ENCODE peak calls at places on chromosomes 5 and 9, in seven cellular contexts. G is WTC11; R is body of pancreas; P is ovary; Y is CD4-positive, alpha-beta T cell; W is Calu3; T is IMR-90. M is an unnamed sample.

GRCh38 chr9:99075246-99075912 is 29.5 kb upstream of the TGFBR1 start:
- DNase-seq in G (no peak), R (no peak), P (no peak), Y (no peak), W (no peak), T (peak), M (no peak)

GRCh38 chr5:124460000-124460399 is 286.4 kb downstream of the ZNF608 start:
- DNase-seq in G (no peak), R (no peak), P (peak), Y (no peak), W (no peak), T (no peak), M (no peak)

GRCh38 chr5:102262688-102263087 is 33.4 kb downstream of the SLCO4C1 start:
- DNase-seq in G (no peak), R (no peak), P (no peak), Y (no peak), W (no peak), T (no peak), M (no peak)

GRCh38 chr5:34547300-34548085 is 108.6 kb upstream of the RAI14 start:
- DNase-seq in G (no peak), R (no peak), P (no peak), Y (no peak), W (no peak), T (no peak), M (no peak)

GRCh38 chr5:167381457-167381856 is 910.0 kb upstream of the WWC1 start:
- DNase-seq in G (no peak), R (no peak), P (no peak), Y (no peak), W (no peak), T (no peak), M (no peak)

GRCh38 chr9:68706579-68707201 is 1.6 kb downstream of the PIP5K1B start:
- DNase-seq in G (no peak), R (no peak), P (no peak), Y (no peak), W (no peak), T (no peak), M (no peak)

GRCh38 chr5:77791356-77791755 is 15.2 kb upstream of the TBCA start:
- DNase-seq in G (no peak), R (no peak), P (no peak), Y (no peak), W (no peak), T (no peak), M (no peak)

GRCh38 chr9:69549310-69550202 is 122.6 kb downstream of the APBA1 start:
- DNase-seq in G (no peak), R (no peak), P (no peak), Y (no peak), W (peak), T (peak), M (no peak)

GRCh38 chr9:74735761-74736160 is 152.0 kb downstream of the TRPM6 start:
- DNase-seq in G (no peak), R (no peak), P (no peak), Y (no peak), W (no peak), T (no peak), M (no peak)

GRCh38 chr5:6086871-6087270 is 291.5 kb downstream of the MED10 start:
- DNase-seq in G (no peak), R (no peak), P (no peak), Y (no peak), W (no peak), T (no peak), M (no peak)

GRCh38 chr5:13944564-13945195 is at the start of gene DNAH5:
- DNase-seq in G (no peak), R (no peak), P (no peak), Y (no peak), W (no peak), T (peak), M (no peak)

GRCh38 chr9:105037139-105037538 is 109.2 kb upstream of the ABCA1 start:
- DNase-seq in G (no peak), R (no peak), P (no peak), Y (no peak), W (no peak), T (no peak), M (no peak)

GRCh38 chr9:29349050-29349449 is 1775.8 kb upstream of the C9orf72 start:
- DNase-seq in G (no peak), R (no peak), P (no peak), Y (no peak), W (no peak), T (no peak), M (no peak)

GRCh38 chr5:115978779-115979178 is 16.5 kb downstream of the LVRN start:
- DNase-seq in G (no peak), R (no peak), P (no peak), Y (no peak), W (no peak), T (no peak), M (no peak)

GRCh38 chr5:40554794-40555193 is 124.9 kb upstream of the PTGER4 start:
- DNase-seq in G (no peak), R (no peak), P (no peak), Y (no peak), W (no peak), T (no peak), M (no peak)

GRCh38 chr5:174608631-174609097 is 115.7 kb upstream of the MSX2 start:
- DNase-seq in G (no peak), R (peak), P (no peak), Y (no peak), W (peak), T (no peak), M (no peak)

GRCh38 chr5:59897075-59897474 is 3.5 kb upstream of the PDE4D start:
- DNase-seq in G (no peak), R (no peak), P (no peak), Y (no peak), W (no peak), T (no peak), M (no peak)

GRCh38 chr5:72845889-72846288 is 29.4 kb downstream of the TNPO1 start:
- DNase-seq in G (no peak), R (no peak), P (no peak), Y (no peak), W (no peak), T (no peak), M (no peak)

GRCh38 chr5:72846483-72846882 is 30.0 kb downstream of the TNPO1 start:
- DNase-seq in G (no peak), R (no peak), P (no peak), Y (no peak), W (no peak), T (no peak), M (no peak)

GRCh38 chr5:72841756-72842535 is 25.5 kb downstream of the TNPO1 start:
- DNase-seq in G (no peak), R (no peak), P (no peak), Y (no peak), W (no peak), T (peak), M (no peak)

GRCh38 chr5:72844218-72844603 is 27.8 kb downstream of the TNPO1 start:
- DNase-seq in G (no peak), R (no peak), P (no peak), Y (no peak), W (no peak), T (no peak), M (no peak)

DNA sequence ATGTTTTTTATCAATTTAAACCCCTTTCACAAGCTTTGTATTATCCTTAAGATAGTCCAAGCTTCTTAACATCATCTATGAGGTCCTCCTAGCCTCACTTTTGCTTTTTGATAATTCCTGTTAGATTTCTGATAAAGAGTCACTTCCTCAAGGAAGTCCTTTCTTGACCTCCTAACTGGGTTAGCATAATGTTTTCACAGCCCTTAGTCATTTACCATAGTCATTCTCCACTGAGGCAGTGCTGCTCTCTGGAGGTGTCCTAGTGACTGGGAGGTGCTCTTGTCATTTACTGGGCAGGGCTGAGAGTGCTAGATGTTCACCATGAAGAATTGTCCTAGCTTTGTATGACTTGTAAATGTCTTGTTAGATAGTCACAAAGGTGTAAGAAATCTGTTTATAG is 26.4 kb downstream of the TNPO1 start:
- DNase-seq in G (no peak), R (no peak), P (no peak), Y (no peak), W (peak), T (peak), M (no peak)
- TF ChIP-seq CTCF in G (no peak), R (no peak), P (no peak), Y (no peak), W (no peak), T (peak), M (no peak)

GRCh38 chr9:112858005-112858404 is 32.7 kb downstream of the SLC46A2 start:
- DNase-seq in G (no peak), R (no peak), P (no peak), Y (no peak), W (no peak), T (no peak), M (no peak)

GRCh38 chr9:112858625-112859147 is 32.0 kb downstream of the SLC46A2 start:
- DNase-seq in G (no peak), R (no peak), P (no peak), Y (no peak), W (no peak), T (peak), M (no peak)

GRCh38 chr9:112861638-112862555 is 28.8 kb downstream of the SLC46A2 start:
- DNase-seq in G (no peak), R (no peak), P (no peak), Y (no peak), W (no peak), T (peak), M (no peak)

GRCh38 chr9:112861155-112861554 is 29.5 kb downstream of the SLC46A2 start:
- DNase-seq in G (no peak), R (no peak), P (no peak), Y (no peak), W (no peak), T (no peak), M (no peak)

DNA sequence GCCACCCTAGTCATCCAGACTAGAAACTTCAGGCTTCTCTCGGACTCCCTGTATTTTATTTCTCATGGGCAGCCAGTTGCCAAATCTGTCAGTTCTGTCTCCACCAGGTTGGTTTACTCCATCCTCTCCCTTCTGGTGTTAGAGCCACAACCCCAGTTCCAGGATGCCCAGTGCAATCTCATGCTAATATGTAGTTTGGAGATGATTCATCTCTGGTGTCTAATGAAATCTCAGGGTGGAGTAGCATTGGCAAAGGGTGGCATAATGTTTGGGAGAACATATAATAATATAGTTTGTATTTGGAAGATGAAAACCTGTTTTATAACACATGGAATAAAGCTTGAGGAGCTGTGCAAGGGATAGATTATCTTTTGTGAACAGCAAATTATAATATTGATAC is 30.2 kb downstream of the SLC46A2 start:
- DNase-seq in G (no peak), R (no peak), P (no peak), Y (no peak), W (no peak), T (no peak), M (no peak)
- TF ChIP-seq CTCF in G (no peak), R (no peak), P (no peak), Y (no peak), W (no peak), T (no peak), M (no peak)

DNA sequence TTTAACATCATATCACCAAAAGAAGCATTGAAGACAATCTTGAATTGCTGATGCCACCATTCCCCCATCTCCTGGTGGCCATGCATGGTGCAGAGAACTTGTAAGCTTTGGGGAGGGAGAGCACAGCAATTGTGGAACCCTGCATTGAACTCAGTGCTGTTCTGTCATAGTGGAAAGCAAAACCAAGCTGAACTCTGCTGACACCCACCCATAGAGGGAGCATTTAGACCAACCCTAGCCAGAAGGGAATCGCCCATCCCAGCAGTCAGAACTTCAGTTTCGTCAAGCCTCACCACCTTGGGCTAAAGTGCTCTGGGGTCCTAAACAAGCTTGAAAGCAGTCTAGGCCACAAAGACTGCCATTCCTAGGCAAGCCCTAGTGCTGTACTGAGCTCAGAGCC is 37.4 kb upstream of the RUSC2 start:
- DNase-seq in G (no peak), R (no peak), P (no peak), Y (no peak), W (no peak), T (no peak), M (no peak)
- TF ChIP-seq CTCF in G (no peak), R (no peak), P (no peak), Y (no peak), W (no peak), T (peak), M (no peak)

GRCh38 chr5:129459485-129460120 is 495 bp upstream of the ADAMTS19 start:
- DNase-seq in G (peak), R (peak), P (peak), Y (no peak), W (no peak), T (peak), M (no peak)

GRCh38 chr5:129465945-129466344 is 5.8 kb downstream of the ADAMTS19 start:
- DNase-seq in G (no peak), R (no peak), P (no peak), Y (no peak), W (no peak), T (no peak), M (no peak)

GRCh38 chr5:129460121-129460950 is at the start of gene ADAMTS19:
- DNase-seq in G (peak), R (peak), P (peak), Y (no peak), W (peak), T (peak), M (no peak)

GRCh38 chr5:129461816-129462396 is 1.8 kb downstream of the ADAMTS19 start:
- DNase-seq in G (no peak), R (no peak), P (no peak), Y (no peak), W (no peak), T (no peak), M (no peak)

DNA sequence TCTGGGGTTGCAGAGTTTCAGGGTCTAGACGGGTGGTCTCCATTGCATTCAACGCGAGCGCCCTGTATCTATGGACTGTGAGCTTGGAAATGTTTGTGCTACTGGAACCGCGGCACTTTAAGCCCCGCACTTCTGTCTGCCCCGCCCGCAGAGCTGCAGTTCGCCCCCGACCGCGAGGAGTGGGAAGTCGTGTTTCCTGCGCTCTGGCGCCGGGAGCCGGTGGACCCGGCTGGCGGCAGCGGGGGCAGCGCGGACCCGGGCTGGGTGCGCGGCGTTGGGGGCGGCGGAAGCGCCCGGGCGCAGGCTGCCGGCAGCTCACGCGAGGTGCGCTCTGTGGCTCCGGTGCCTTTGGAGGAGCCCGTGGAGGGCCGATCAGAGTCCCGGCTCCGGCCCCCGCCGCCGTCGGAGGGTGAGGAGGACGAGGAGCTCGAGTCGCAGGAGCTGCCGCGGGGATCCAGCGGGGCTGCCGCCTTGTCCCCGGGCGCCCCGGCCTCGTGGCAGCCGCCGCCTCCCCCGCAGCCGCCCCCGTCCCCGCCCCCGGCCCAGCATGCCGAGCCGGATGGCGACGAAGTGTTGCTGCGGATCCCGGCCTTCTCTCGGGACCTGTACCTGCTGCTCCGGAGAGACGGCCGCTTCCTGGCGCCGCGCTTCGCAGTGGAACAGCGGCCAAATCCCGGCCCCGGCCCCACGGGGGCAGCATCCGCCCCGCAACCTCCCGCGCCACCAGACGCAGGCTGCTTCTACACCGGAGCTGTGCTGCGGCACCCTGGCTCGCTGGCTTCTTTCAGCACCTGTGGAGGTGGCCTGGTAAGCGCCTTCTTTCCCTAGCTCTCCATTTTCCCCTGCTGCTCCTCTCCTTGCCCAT is 1.1 kb downstream of the ADAMTS19 start:
- DNase-seq in G (peak), R (peak), P (peak), Y (no peak), W (peak), T (no peak), M (no peak)
- TF ChIP-seq CTCF in G (no peak), R (peak), P (no peak), Y (no peak), W (peak), T (no peak), M (no peak)

GRCh38 chr9:78213696-78214095 is 22.2 kb upstream of the CEP78 start:
- DNase-seq in G (no peak), R (no peak), P (no peak), Y (no peak), W (no peak), T (no peak), M (no peak)
- TF ChIP-seq CTCF in G (no peak), R (no peak), P (no peak), Y (peak), W (no peak), T (no peak), M (no peak)

GRCh38 chr5:151758141-151758429 is 346 bp downstream of the ATOX1 start:
- DNase-seq in G (no peak), R (no peak), P (no peak), Y (no peak), W (no peak), T (no peak), M (no peak)

GRCh38 chr5:151757233-151758140 is 944 bp downstream of the ATOX1 start:
- DNase-seq in G (no peak), R (no peak), P (no peak), Y (peak), W (peak), T (no peak), M (no peak)

GRCh38 chr5:151755383-151755782 is 3.0 kb downstream of the ATOX1 start:
- DNase-seq in G (no peak), R (no peak), P (no peak), Y (no peak), W (no peak), T (no peak), M (no peak)

GRCh38 chr5:151758430-151759241 is at the start of gene ATOX1:
- DNase-seq in G (peak), R (peak), P (peak), Y (peak), W (peak), T (peak), M (peak)
- TF ChIP-seq CTCF in G (no peak), R (peak), P (peak), Y (no peak), W (no peak), T (no peak), M (no peak)

DNA sequence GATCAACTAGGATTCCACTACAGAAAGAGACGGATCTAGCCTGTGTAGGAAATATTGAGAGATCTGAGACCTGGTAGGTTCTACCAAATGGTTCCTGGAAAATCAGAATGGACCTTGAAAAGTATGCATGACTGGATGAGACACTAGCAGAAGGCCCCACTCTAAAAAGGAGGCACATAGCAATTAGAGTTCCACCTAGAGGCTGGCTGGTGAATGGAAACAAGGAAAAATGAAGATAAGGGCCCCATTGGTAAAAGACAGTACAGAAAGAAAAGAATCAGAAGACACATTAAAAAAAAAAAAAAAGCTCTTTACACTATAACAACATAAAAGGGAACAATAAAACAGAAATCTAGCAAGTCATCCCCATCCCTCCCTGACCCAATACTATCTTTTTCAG is 518.5 kb downstream of the NR2F1-AS1 start:
- DNase-seq in G (no peak), R (no peak), P (no peak), Y (no peak), W (no peak), T (no peak), M (no peak)
- TF ChIP-seq CTCF in G (no peak), R (no peak), P (no peak), Y (no peak), W (peak), T (peak), M (no peak)

GRCh38 chr5:141478321-141478945 is 2.7 kb downstream of the PCDHGC3 start:
- DNase-seq in G (peak), R (peak), P (peak), Y (no peak), W (no peak), T (peak), M (no peak)
- TF ChIP-seq CTCF in G (peak), R (peak), P (no peak), Y (no peak), W (no peak), T (no peak), M (no peak)

GRCh38 chr9:136779808-136780207 is 11.3 kb upstream of the TMEM141 start:
- DNase-seq in G (no peak), R (no peak), P (no peak), Y (no peak), W (no peak), T (no peak), M (no peak)
- TF ChIP-seq CTCF in G (no peak), R (no peak), P (no peak), Y (no peak), W (no peak), T (no peak), M (no peak)

DNA sequence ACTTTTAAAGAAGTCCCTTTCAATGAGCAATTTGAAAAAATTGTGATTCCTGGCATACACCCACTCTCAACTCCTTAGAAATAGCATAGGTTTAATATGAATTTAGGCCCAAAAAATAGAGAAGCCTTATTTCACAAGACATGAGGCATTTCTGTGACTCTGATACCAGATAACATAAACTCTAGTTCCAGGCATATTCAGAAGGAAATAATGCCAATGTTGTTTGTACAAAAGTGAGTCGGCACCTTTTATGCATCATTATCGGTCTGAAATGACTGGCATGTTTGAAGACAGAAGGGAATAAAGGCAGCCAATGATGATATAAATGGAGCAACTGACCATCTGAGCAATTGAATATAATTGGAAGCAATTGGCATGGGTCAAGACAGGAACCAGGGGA is 19.4 kb upstream of the RECK start:
- DNase-seq in G (no peak), R (no peak), P (no peak), Y (no peak), W (no peak), T (peak), M (no peak)
- TF ChIP-seq CTCF in G (no peak), R (no peak), P (no peak), Y (no peak), W (no peak), T (no peak), M (no peak)